ENCODE peak calls at places on chromosome 1, in four cellular contexts. S is ovary, T is esophagus muscularis mucosa, P is A549. K is an unnamed sample.

GRCh38 chr1:29437946-29438345 is 201.6 kb downstream of the PTPRU start:
- DNase-seq in S (no peak), T (no peak), P (no peak), K (no peak)

GRCh38 chr1:16618719-16619118 is 5.4 kb upstream of the NBPF1 start:
- DNase-seq in S (peak), T (no peak), P (no peak), K (peak)

GRCh38 chr1:244302889-244303609 is 148.7 kb downstream of the ADSS2 start:
- DNase-seq in S (peak), T (no peak), P (peak), K (peak)

GRCh38 chr1:20720631-20721051 is 2.8 kb upstream of the KIF17 start:
- DNase-seq in S (no peak), T (no peak), P (no peak), K (no peak)

GRCh38 chr1:99374109-99374508 is 109.8 kb downstream of the PLPPR4 start:
- DNase-seq in S (no peak), T (no peak), P (no peak), K (no peak)

GRCh38 chr1:202029171-202029665 is 18.8 kb downstream of the ELF3 start:
- DNase-seq in S (no peak), T (no peak), P (peak), K (no peak)

GRCh38 chr1:106189780-106190179 is 866.7 kb upstream of the PRMT6 start:
- DNase-seq in S (no peak), T (no peak), P (no peak), K (no peak)

GRCh38 chr1:109984456-109985250 is at the start of gene AHCYL1:
- DNase-seq in S (peak), T (peak), P (peak), K (peak)

GRCh38 chr1:102588536-102588935 is 519.8 kb downstream of the COL11A1 start:
- DNase-seq in S (no peak), T (no peak), P (no peak), K (no peak)

GRCh38 chr1:213982814-213983588 is 4.8 kb upstream of the PROX1 start:
- DNase-seq in S (peak), T (no peak), P (no peak), K (peak)

GRCh38 chr1:93148001-93148400 is 32.2 kb downstream of the TMED5 start:
- DNase-seq in S (no peak), T (no peak), P (no peak), K (no peak)

GRCh38 chr1:54579337-54579781 is 31.3 kb downstream of the ACOT11 start:
- DNase-seq in S (no peak), T (no peak), P (no peak), K (no peak)

GRCh38 chr1:207962716-207963428 is 51.9 kb upstream of the CD34 start:
- DNase-seq in S (peak), T (peak), P (peak), K (peak)

GRCh38 chr1:64663654-64664053 is 81.2 kb upstream of the RAVER2 start:
- DNase-seq in S (no peak), T (no peak), P (peak), K (no peak)

GRCh38 chr1:115474166-115474565 is 136.1 kb upstream of the NGF start:
- DNase-seq in S (no peak), T (no peak), P (no peak), K (no peak)

GRCh38 chr1:94672934-94673333 is 131.4 kb upstream of the F3 start:
- DNase-seq in S (no peak), T (no peak), P (no peak), K (no peak)

GRCh38 chr1:18629659-18630510 is 761 bp upstream of the PAX7 start:
- DNase-seq in S (no peak), T (no peak), P (no peak), K (no peak)

GRCh38 chr1:148357037-148357436 is 126.1 kb downstream of the PPIAL4G start:
- DNase-seq in S (no peak), T (no peak), P (no peak), K (no peak)

DNA sequence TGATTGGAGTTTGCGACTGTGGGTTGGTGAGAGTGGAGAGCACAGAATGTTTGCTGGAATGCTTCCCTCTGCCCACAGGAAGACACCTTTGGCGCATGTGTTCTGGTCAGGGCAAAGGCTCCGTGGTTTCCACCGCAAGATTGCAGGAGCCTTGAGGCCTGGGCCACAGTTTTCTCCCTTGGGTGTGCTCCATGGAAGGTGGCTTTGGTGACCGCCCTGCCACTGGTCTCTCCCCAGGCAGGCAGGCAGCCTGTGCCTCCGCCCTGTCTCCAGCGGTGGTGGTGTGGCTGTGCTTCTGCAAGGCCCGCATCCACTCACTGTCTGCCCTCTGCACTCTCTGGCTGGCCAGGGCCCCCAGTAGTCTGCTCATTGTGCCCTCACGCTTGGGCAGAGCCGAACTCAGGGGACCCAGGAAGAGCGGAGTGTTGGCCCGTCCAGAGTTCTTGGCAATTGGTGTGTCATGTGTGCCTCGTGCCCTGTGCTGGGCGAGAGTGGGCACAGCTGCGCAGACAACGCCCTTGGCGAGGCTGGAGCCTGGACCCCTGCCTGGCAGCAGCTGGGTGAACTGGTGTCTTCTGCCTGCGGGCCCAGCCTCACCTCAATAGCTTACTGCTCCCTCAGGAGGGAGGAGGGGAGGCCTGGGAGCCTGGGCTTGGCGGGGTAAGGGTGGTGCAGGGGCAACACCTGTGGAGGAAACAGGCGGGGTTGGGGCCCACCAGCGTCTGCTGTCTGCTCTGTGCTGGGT is 2.0 kb downstream of the GUK1 start:
- DNase-seq in S (no peak), T (no peak), P (no peak), K (no peak)
- H3K27ac ChIP-seq in S (no peak), T (peak), P (no peak), K (peak)

GRCh38 chr1:7940745-7941436 is at the start of gene TNFRSF9:
- DNase-seq in S (no peak), T (no peak), P (peak), K (no peak)
- TF ChIP-seq EP300 in S (no peak), T (no peak), P (no peak), K (no peak)

DNA sequence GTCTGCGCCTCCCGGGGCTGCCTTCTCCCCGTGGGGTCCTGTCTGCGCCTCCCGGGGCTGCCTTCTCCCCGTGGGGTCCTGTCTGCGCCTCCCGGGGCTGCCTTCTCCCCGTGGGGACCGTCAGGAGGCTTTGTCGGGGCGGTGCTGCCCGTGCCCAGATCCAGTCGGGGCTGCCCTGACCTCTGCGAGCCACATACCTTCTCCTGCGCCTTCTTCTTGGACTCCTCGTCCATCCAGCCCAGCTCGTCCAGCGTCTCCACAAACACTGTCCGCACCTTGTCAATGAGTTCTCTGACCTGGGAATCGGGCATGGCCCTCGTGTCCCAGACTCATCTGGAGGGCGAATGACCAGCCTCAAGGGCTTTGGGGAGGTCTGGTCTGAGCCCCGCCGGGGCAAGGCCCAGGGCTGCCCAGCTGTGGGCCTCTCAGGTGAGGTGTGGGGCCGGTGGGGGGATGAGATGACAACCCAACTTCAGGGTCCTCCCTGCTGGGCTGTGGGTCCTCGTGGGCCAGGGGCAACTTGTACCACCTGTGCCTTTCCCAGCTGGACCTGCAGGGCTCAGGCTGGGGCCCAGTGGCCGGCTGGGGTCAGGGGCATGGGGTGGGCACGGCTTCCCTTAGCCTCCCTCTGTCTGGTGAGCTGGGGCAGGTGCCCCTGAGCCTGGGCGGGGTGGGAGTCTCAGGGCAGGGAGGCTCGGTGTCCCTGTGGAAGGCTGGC is 9.4 kb downstream of the PRXL2B start:
- DNase-seq in S (no peak), T (no peak), P (no peak), K (peak)
- H3K27ac ChIP-seq in S (no peak), T (no peak), P (no peak), K (no peak)

DNA sequence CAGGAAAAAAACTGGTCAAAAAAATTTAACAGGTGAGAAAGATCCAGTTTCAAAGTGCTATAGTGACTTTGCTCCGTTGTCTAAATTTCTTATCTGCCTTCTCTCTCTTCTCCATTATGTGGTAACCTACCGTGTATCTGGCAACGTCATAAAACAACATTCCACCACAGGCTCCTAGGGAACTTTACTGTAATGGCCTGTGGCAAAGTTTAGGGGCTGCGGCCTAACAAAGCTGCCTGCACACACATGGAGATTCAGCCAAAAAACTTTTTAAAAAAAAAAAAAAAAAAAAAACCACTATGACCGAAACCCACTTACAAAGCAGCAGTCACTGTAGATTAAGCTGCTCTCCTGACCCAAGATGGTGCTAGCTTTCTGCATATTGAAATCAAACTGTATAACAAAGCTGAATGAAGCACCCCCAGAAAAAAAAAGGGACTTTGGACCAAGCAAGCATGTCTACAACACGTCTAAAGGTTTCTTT is 202.6 kb downstream of the SLC45A1 start:
- DNase-seq in S (no peak), T (no peak), P (no peak), K (no peak)
- TF ChIP-seq EP300 in S (no peak), T (no peak), P (no peak), K (no peak)

GRCh38 chr1:27513958-27514357 is 24.0 kb upstream of the WASF2 start:
- DNase-seq in S (no peak), T (no peak), P (no peak), K (no peak)

GRCh38 chr1:27513521-27513920 is 23.6 kb upstream of the WASF2 start:
- DNase-seq in S (no peak), T (no peak), P (no peak), K (no peak)

GRCh38 chr1:27517907-27518718 is 28.1 kb upstream of the WASF2 start:
- DNase-seq in S (no peak), T (no peak), P (no peak), K (no peak)

GRCh38 chr1:27517305-27517704 is 27.3 kb upstream of the WASF2 start:
- DNase-seq in S (no peak), T (no peak), P (no peak), K (no peak)

DNA sequence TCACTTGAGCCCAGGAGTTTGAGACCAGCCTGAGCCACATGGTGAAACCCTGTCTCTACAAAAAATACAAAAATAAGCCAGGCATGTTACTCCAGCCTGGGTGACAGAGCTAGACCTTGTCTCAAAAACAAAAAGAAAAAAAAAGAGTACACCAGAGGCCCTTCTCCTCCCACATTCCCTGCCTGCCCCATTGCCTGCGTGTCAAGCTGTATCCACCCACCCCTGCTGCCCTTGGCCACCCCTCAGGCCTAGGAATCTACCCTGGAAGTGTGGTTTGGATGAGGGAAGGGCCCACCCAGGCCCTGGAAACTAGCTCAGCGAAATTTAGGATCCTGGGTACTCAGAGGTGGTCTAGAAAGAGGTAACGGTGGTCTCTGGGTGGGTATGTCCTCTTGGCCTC is 25.7 kb upstream of the WASF2 start:
- DNase-seq in S (no peak), T (no peak), P (no peak), K (no peak)
- H3K27ac ChIP-seq in S (no peak), T (no peak), P (no peak), K (no peak)

DNA sequence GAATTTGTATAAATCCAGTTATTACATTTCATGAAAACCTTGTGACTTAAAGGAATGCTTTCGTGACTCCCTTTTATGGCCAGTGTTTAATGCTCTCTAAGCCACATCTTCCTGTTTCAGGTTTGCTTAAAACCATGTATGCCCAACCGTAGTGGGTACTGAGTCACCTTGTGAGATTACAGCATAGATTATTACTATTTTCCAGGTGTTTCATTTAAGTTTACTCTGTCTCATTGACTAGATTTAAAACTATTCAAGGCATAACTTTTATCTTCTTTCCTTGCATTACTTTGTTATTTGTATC is 40.1 kb upstream of the KIF1B start:
- DNase-seq in S (no peak), T (no peak), P (no peak), K (no peak)
- TF ChIP-seq EP300 in S (no peak), T (no peak), P (no peak), K (no peak)

DNA sequence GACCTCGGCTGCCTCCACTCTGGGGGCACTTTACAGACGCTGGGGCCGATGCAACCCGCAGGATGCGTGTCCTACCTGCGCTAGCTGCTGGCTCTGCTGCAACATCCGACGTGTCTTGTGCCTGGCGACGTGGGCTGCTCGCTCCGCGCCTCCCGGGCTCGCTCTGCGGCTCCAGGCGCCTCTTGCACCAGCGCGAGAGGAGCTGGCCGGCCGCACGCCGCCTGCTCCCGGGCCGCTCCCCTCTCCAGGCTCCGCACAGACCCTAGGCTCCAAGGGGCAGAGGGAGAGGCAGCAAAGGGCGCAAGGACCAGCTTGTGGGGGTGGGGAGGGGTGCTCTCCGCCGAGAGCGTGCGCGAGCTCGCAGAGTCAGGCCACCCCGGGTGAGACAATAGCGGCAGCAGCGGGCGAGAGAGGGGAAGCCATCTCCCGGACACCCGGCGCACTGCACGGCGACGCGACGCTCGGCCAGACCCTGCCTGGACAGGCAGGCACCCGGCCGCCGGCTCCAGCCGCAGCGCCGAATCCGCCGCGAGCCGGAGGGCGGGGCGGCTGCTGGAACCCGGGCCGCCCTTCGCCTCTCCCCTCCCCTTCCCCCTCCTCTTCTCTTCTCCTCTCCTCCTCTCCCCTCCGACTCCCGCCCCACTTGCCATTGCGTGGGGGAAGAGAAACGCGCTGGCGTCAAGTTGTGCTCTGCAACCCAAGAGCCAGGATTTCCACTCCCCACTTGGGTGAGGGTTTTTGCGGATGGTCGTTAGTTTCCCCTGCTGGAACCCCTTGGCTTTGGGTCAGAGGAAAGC is at the start of gene PIK3C2B:
- DNase-seq in S (peak), T (no peak), P (peak), K (peak)
- H3K27ac ChIP-seq in S (peak), T (peak), P (peak), K (peak)